ENCODE peak calls at places on chromosomes 3 and 15, in four cellular contexts. K is H1; Y is activated CD8-positive, alpha-beta memory T cell treated with anti-CD3 and anti-CD28 coated beads for 24 hours; I is cardiac muscle cell. J is an unnamed sample.
A peak's percentile ranks its signal among the peaks of the same experiment; 100 is the strongest.

GRCh38 chr15:78808550-78808949 is 2.7 kb downstream of the ADAMTS7 start:
- DNase-seq in I (peak; percentile 34), K (no peak), Y (no peak), J (no peak)

GRCh38 chr3:187828571-187829452 is 83.5 kb upstream of the BCL6 start:
- DNase-seq in K (peak; percentile 31), Y (no peak), I (no peak), J (no peak)

GRCh38 chr3:73094127-73094526 is 32.7 kb downstream of the EBLN2 start:
- DNase-seq in I (no peak), Y (no peak), K (no peak), J (no peak)

GRCh38 chr15:25850154-25851111 is 12.7 kb downstream of the ATP10A start:
- DNase-seq in I (peak; percentile 51), Y (peak; percentile 89), K (peak; percentile 64), J (no peak)

GRCh38 chr15:88571153-88572029 is 24.9 kb upstream of the DET1 start:
- DNase-seq in K (no peak), Y (no peak), I (peak; percentile 21), J (no peak)

GRCh38 chr3:77411990-77412389 is 372.1 kb downstream of the ROBO2 start:
- DNase-seq in K (no peak), I (no peak), Y (no peak), J (no peak)

GRCh38 chr3:177358085-177358967 is 161.0 kb upstream of the TBL1XR1 start:
- DNase-seq in I (peak; percentile 68), Y (peak; percentile 83), K (peak; percentile 56), J (no peak)

GRCh38 chr3:55492976-55493375 is 5.9 kb upstream of the WNT5A start:
- DNase-seq in K (no peak), I (no peak), Y (no peak), J (no peak)

GRCh38 chr15:93608643-93609148 is 519.7 kb upstream of the RGMA start:
- DNase-seq in Y (no peak), I (no peak), K (no peak), J (no peak)

GRCh38 chr3:46537316-46537715 is 28.8 kb downstream of the LRRC2 start:
- DNase-seq in K (no peak), Y (no peak), I (no peak), J (no peak)

GRCh38 chr3:17645074-17645698 is 97.2 kb downstream of the TBC1D5 start:
- DNase-seq in K (no peak), Y (no peak), I (peak; percentile 68), J (peak; percentile 27)

GRCh38 chr3:129343643-129344360 is 65.1 kb downstream of the HMCES start:
- DNase-seq in K (peak; percentile 85), Y (peak; percentile 65), I (peak; percentile 64), J (peak; percentile 39)

GRCh38 chr3:155701882-155702465 is 42.9 kb downstream of the PLCH1 start:
- DNase-seq in I (peak; percentile 77), K (no peak), Y (no peak), J (peak; percentile 13)

GRCh38 chr15:79004336-79004735 is 59.5 kb upstream of the CTSH start:
- DNase-seq in K (no peak), Y (no peak), I (no peak), J (peak; percentile 31)

GRCh38 chr3:7546219-7546618 is 685.3 kb downstream of the GRM7 start:
- DNase-seq in I (peak; percentile 11), Y (no peak), K (no peak), J (no peak)

GRCh38 chr3:23811117-23811487 is 5.3 kb downstream of the UBE2E1 start:
- DNase-seq in I (no peak), Y (no peak), K (no peak), J (no peak)

GRCh38 chr15:101526442-101526841 is 36.9 kb upstream of the PCSK6 start:
- DNase-seq in Y (no peak), I (no peak), K (no peak), J (no peak)

GRCh38 chr15:24676431-24676830 is 856 bp downstream of the NPAP1 start:
- DNase-seq in I (no peak), K (peak; percentile 75), Y (no peak), J (no peak)

GRCh38 chr15:68431792-68432401 is at the start of gene ITGA11:
- DNase-seq in I (peak; percentile 81), Y (peak; percentile 47), K (peak; percentile 87), J (no peak)

GRCh38 chr3:32837366-32837765 is 19.6 kb downstream of the TRIM71 start:
- DNase-seq in Y (no peak), I (no peak), K (no peak), J (no peak)

GRCh38 chr3:138479355-138479964 is 45.0 kb downstream of the ESYT3 start:
- DNase-seq in Y (no peak), K (no peak), I (peak; percentile 72), J (peak; percentile 16)

GRCh38 chr15:40523611-40524010 is 41.2 kb downstream of the CCDC32 start:
- DNase-seq in I (no peak), K (no peak), Y (no peak), J (no peak)

GRCh38 chr15:30036304-30036703 is 46.5 kb upstream of the GOLGA8J start:
- DNase-seq in Y (no peak), K (no peak), I (no peak), J (no peak)

GRCh38 chr3:32956750-32957570 is 5.5 kb downstream of the CCR4 start:
- DNase-seq in I (no peak), K (no peak), Y (peak; percentile 51), J (no peak)

GRCh38 chr3:193910886-193911738 is 224.8 kb upstream of the HES1 start:
- DNase-seq in Y (no peak), I (no peak), K (no peak), J (no peak)

GRCh38 chr3:197306374-197307086 is 8.1 kb upstream of the DLG1 start:
- DNase-seq in I (no peak), K (no peak), Y (no peak), J (no peak)

GRCh38 chr3:36911990-36912804 is 32.7 kb downstream of the TRANK1 start:
- DNase-seq in I (no peak), Y (peak; percentile 65), K (no peak), J (no peak)

GRCh38 chr15:33789141-33789540 is 179.2 kb upstream of the CHRM5 start:
- DNase-seq in K (no peak), Y (no peak), I (no peak), J (no peak)

GRCh38 chr3:151604941-151605340 is 128.8 kb upstream of the AADACL2 start:
- DNase-seq in I (no peak), Y (no peak), K (no peak), J (no peak)

GRCh38 chr3:67329358-67329757 is 325.1 kb downstream of the SUCLG2 start:
- DNase-seq in I (no peak), K (no peak), Y (no peak), J (no peak)

GRCh38 chr15:73691398-73691797 is 7.2 kb downstream of the CD276 start:
- DNase-seq in I (peak; percentile 73), K (no peak), Y (no peak), J (no peak)

J was measured in iPS DF 6.9.